ENCODE peak calls at places on chromosomes 5 and 9, in seven cellular contexts. One of them, this sample, is unnamed.

GRCh38 chr5:34571380-34572041 is 84.6 kb upstream of the RAI14 start:
- DNase-seq in Panc1: no peak
- DNase-seq in fibroblast of mammary gland: peak
- DNase-seq in body of pancreas: no peak
- DNase-seq in endothelial cell: no peak
- DNase-seq in GM10248: no peak
- DNase-seq in heart right ventricle: no peak
- DNase-seq in this sample: no peak

GRCh38 chr5:135386886-135387628 is 12.0 kb downstream of the MACROH2A1 start:
- DNase-seq in endothelial cell: no peak
- DNase-seq in GM10248: no peak
- DNase-seq in fibroblast of mammary gland: peak
- DNase-seq in heart right ventricle: no peak
- DNase-seq in body of pancreas: no peak
- DNase-seq in Panc1: peak
- DNase-seq in this sample: peak

GRCh38 chr5:40033411-40033810 is 608.6 kb upstream of the DAB2 start:
- DNase-seq in fibroblast of mammary gland: no peak
- DNase-seq in body of pancreas: no peak
- DNase-seq in heart right ventricle: no peak
- DNase-seq in endothelial cell: no peak
- DNase-seq in Panc1: no peak
- DNase-seq in GM10248: peak
- DNase-seq in this sample: no peak

GRCh38 chr9:121945849-121946248 is 147.3 kb downstream of the TTLL11 start:
- DNase-seq in fibroblast of mammary gland: peak
- DNase-seq in heart right ventricle: no peak
- DNase-seq in endothelial cell: no peak
- DNase-seq in Panc1: no peak
- DNase-seq in body of pancreas: no peak
- DNase-seq in GM10248: no peak
- DNase-seq in this sample: no peak

GRCh38 chr9:74281674-74282073 is 215.5 kb upstream of the RORB start:
- DNase-seq in GM10248: no peak
- DNase-seq in Panc1: no peak
- DNase-seq in body of pancreas: no peak
- DNase-seq in endothelial cell: peak
- DNase-seq in heart right ventricle: no peak
- DNase-seq in fibroblast of mammary gland: no peak
- DNase-seq in this sample: no peak

GRCh38 chr5:108543486-108543885 is 161.6 kb upstream of the FBXL17 start:
- DNase-seq in endothelial cell: no peak
- DNase-seq in fibroblast of mammary gland: no peak
- DNase-seq in GM10248: no peak
- DNase-seq in Panc1: no peak
- DNase-seq in heart right ventricle: no peak
- DNase-seq in body of pancreas: no peak
- DNase-seq in this sample: no peak

GRCh38 chr5:9922719-9923118 is 292.6 kb upstream of the TAS2R1 start:
- DNase-seq in heart right ventricle: no peak
- DNase-seq in GM10248: no peak
- DNase-seq in body of pancreas: no peak
- DNase-seq in Panc1: no peak
- DNase-seq in fibroblast of mammary gland: no peak
- DNase-seq in endothelial cell: no peak
- DNase-seq in this sample: no peak

GRCh38 chr9:98391406-98391805 is 136.0 kb upstream of the TBC1D2 start:
- DNase-seq in heart right ventricle: no peak
- DNase-seq in body of pancreas: no peak
- DNase-seq in fibroblast of mammary gland: no peak
- DNase-seq in GM10248: no peak
- DNase-seq in Panc1: no peak
- DNase-seq in endothelial cell: no peak
- DNase-seq in this sample: no peak

GRCh38 chr5:387491-388265 is 55.3 kb upstream of the EXOC3 start:
- DNase-seq in fibroblast of mammary gland: no peak
- DNase-seq in GM10248: no peak
- DNase-seq in Panc1: no peak
- DNase-seq in body of pancreas: no peak
- DNase-seq in endothelial cell: no peak
- DNase-seq in heart right ventricle: no peak
- DNase-seq in this sample: peak

GRCh38 chr5:72693001-72693442 is 123.4 kb upstream of the TNPO1 start:
- DNase-seq in fibroblast of mammary gland: peak
- DNase-seq in GM10248: no peak
- DNase-seq in heart right ventricle: no peak
- DNase-seq in body of pancreas: no peak
- DNase-seq in endothelial cell: no peak
- DNase-seq in Panc1: no peak
- DNase-seq in this sample: no peak

GRCh38 chr5:142881076-142881466 is 110.9 kb downstream of the ARHGAP26 start:
- DNase-seq in GM10248: peak
- DNase-seq in heart right ventricle: no peak
- DNase-seq in Panc1: no peak
- DNase-seq in endothelial cell: no peak
- DNase-seq in body of pancreas: no peak
- DNase-seq in fibroblast of mammary gland: peak
- DNase-seq in this sample: peak

GRCh38 chr9:116870566-116870965 is 183.5 kb downstream of the TRIM32 start:
- DNase-seq in Panc1: no peak
- DNase-seq in body of pancreas: peak
- DNase-seq in fibroblast of mammary gland: no peak
- DNase-seq in endothelial cell: no peak
- DNase-seq in GM10248: no peak
- DNase-seq in heart right ventricle: no peak
- DNase-seq in this sample: no peak

GRCh38 chr9:32431940-32432555 is 47.6 kb downstream of the ACO1 start:
- DNase-seq in body of pancreas: peak
- DNase-seq in endothelial cell: peak
- DNase-seq in heart right ventricle: peak
- DNase-seq in fibroblast of mammary gland: peak
- DNase-seq in Panc1: no peak
- DNase-seq in GM10248: peak
- DNase-seq in this sample: no peak

GRCh38 chr9:22395585-22396205 is 50.9 kb upstream of the DMRTA1 start:
- DNase-seq in heart right ventricle: no peak
- DNase-seq in GM10248: no peak
- DNase-seq in body of pancreas: no peak
- DNase-seq in Panc1: peak
- DNase-seq in endothelial cell: no peak
- DNase-seq in fibroblast of mammary gland: peak
- DNase-seq in this sample: no peak

DNA sequence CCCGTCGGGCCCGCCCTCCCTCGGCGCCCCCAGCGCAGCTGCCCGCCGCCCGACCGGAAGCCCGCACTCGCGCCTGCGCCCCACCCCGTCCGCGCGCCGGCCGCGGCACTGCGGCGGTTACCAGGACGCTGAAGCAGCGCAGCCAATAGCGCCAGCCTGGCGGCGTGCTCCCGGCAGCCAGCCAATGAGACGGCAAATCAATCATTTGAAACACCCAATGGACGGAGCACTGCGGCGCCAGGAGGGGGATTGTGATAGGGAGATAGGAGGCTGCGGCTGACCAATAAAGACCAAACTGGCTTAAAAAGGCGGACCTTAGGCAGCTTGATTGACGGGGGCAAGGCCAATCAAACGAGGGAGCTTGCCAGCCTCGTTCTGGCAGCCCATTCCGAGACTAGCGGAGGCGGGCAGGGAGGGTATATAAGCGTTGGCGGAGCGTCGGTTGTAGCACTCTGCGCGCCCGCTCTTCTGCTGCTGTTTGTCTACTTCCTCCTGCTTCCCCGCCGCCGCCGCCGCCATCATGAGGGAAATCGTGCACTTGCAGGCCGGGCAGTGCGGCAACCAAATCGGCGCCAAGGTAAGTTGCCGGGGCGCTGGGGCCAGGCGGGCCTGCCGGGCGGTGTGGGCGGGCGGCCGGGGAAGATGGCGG is at the start of gene TUBB4B:
- DNase-seq in endothelial cell: peak
- DNase-seq in GM10248: peak
- DNase-seq in heart right ventricle: peak
- DNase-seq in body of pancreas: peak
- DNase-seq in Panc1: peak
- DNase-seq in fibroblast of mammary gland: peak
- DNase-seq in this sample: peak
- TF ChIP-seq CTCF in endothelial cell: no peak
- TF ChIP-seq CTCF in GM10248: no peak
- TF ChIP-seq CTCF in heart right ventricle: no peak
- TF ChIP-seq CTCF in body of pancreas: no peak
- TF ChIP-seq CTCF in Panc1: no peak
- TF ChIP-seq CTCF in fibroblast of mammary gland: no peak
- TF ChIP-seq CTCF in this sample: no peak

DNA sequence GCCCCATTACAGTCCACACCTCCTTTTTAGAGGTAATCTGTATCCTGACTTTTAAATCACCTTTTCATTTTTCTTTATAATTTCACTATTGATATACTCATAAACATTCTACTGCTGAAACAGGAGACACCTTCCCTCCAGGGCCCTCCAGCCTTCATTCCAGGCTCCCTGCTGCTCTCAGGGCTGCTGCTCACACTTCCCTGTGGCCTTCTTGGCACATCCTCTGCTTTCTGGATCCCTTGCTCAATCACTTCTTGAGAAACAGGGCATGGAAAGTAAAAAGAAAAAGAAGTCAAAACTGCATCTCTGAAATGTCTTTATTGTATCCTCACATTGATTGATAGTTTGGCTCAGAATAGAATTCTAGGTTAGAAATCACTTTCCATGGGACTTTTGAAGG is 19.3 kb upstream of the WNT8A start:
- DNase-seq in body of pancreas: no peak
- DNase-seq in Panc1: no peak
- DNase-seq in fibroblast of mammary gland: peak
- DNase-seq in heart right ventricle: no peak
- DNase-seq in endothelial cell: no peak
- DNase-seq in GM10248: no peak
- DNase-seq in this sample: no peak
- TF ChIP-seq CTCF in body of pancreas: no peak
- TF ChIP-seq CTCF in Panc1: no peak
- TF ChIP-seq CTCF in fibroblast of mammary gland: no peak
- TF ChIP-seq CTCF in heart right ventricle: no peak
- TF ChIP-seq CTCF in endothelial cell: no peak
- TF ChIP-seq CTCF in GM10248: no peak
- TF ChIP-seq CTCF in this sample: no peak

GRCh38 chr5:16805478-16805877 is 130.6 kb downstream of the MYO10 start:
- DNase-seq in endothelial cell: no peak
- DNase-seq in body of pancreas: no peak
- DNase-seq in Panc1: no peak
- DNase-seq in fibroblast of mammary gland: peak
- DNase-seq in GM10248: no peak
- DNase-seq in heart right ventricle: no peak
- DNase-seq in this sample: no peak
- TF ChIP-seq CTCF in endothelial cell: no peak
- TF ChIP-seq CTCF in body of pancreas: no peak
- TF ChIP-seq CTCF in Panc1: no peak
- TF ChIP-seq CTCF in fibroblast of mammary gland: peak
- TF ChIP-seq CTCF in GM10248: no peak
- TF ChIP-seq CTCF in heart right ventricle: no peak
- TF ChIP-seq CTCF in this sample: no peak

GRCh38 chr5:69213513-69214215 is 21.0 kb upstream of the CDK7 start:
- DNase-seq in fibroblast of mammary gland: peak
- DNase-seq in heart right ventricle: no peak
- DNase-seq in endothelial cell: no peak
- DNase-seq in body of pancreas: no peak
- DNase-seq in Panc1: no peak
- DNase-seq in GM10248: no peak
- DNase-seq in this sample: no peak

GRCh38 chr5:69217154-69217731 is 17.4 kb upstream of the CDK7 start:
- DNase-seq in endothelial cell: peak
- DNase-seq in heart right ventricle: no peak
- DNase-seq in body of pancreas: peak
- DNase-seq in Panc1: no peak
- DNase-seq in fibroblast of mammary gland: no peak
- DNase-seq in GM10248: peak
- DNase-seq in this sample: no peak

GRCh38 chr5:69212022-69212421 is 22.6 kb downstream of the CENPH start:
- DNase-seq in GM10248: no peak
- DNase-seq in endothelial cell: no peak
- DNase-seq in Panc1: no peak
- DNase-seq in fibroblast of mammary gland: no peak
- DNase-seq in body of pancreas: no peak
- DNase-seq in heart right ventricle: no peak
- DNase-seq in this sample: no peak

GRCh38 chr5:69219939-69220338 is 14.7 kb upstream of the CDK7 start:
- DNase-seq in body of pancreas: no peak
- DNase-seq in fibroblast of mammary gland: no peak
- DNase-seq in Panc1: no peak
- DNase-seq in GM10248: no peak
- DNase-seq in heart right ventricle: no peak
- DNase-seq in endothelial cell: no peak
- DNase-seq in this sample: no peak

DNA sequence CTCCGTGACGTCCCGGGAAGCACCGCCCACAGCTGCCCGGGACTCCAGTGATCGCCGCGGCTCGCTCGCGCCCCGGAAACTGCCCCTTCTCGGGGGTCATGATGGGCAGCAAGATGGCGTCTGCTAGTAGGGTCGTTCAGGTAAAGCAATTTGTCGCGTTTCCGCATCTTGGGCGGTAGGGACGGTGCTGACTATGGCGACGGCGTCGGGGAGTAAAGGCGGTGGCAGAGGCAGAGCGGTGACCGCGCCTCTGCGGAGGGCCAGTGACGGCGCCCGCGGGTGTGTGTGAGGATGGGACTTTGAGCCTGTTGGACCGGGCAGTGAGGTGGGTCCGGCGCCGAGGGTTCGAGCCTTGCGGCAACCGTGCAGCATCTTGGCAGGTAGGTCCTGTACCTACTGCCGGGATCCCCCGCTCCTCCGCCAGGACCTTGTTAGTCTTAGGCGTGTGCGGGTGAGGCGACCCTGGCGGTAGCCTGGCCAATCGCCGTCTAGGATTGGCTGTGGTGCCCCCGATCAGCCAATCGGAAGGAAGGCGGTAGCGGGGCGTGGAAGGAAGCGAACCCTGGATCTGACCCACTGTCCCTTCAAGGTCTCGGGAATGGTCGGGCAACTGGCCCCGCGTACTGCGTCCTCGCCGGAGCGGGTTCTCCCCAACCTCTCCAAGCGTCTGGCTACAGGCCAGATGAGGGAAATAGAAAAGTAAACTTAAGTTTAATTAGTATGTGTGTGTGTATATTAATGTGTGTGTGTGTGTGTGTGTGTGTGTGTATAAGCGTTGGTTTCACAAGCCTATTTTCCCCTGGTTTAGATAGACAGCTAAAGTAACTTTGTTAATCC is 16.7 kb upstream of the CDK7 start:
- DNase-seq in Panc1: peak
- DNase-seq in heart right ventricle: peak
- DNase-seq in GM10248: peak
- DNase-seq in endothelial cell: peak
- DNase-seq in fibroblast of mammary gland: peak
- DNase-seq in body of pancreas: peak
- DNase-seq in this sample: peak
- TF ChIP-seq CTCF in Panc1: no peak
- TF ChIP-seq CTCF in heart right ventricle: peak
- TF ChIP-seq CTCF in GM10248: no peak
- TF ChIP-seq CTCF in endothelial cell: peak
- TF ChIP-seq CTCF in fibroblast of mammary gland: no peak
- TF ChIP-seq CTCF in body of pancreas: peak
- TF ChIP-seq CTCF in this sample: peak

DNA sequence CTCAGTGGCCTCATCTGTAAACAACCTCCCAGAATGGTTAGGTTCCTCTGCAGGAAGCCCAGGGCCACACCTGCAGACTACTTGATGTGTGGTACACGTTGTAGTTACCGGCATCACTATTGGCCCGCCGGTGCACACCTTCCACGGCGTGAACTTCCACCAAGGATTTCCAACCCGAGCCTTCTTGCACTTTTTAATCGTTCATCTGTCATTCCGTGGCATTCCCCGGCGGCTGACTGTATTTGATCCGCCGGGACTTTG is 5.3 kb upstream of the TRIM41 start:
- DNase-seq in endothelial cell: no peak
- DNase-seq in body of pancreas: peak
- DNase-seq in Panc1: no peak
- DNase-seq in heart right ventricle: no peak
- DNase-seq in fibroblast of mammary gland: no peak
- DNase-seq in GM10248: no peak
- DNase-seq in this sample: no peak
- TF ChIP-seq CTCF in endothelial cell: no peak
- TF ChIP-seq CTCF in body of pancreas: no peak
- TF ChIP-seq CTCF in Panc1: no peak
- TF ChIP-seq CTCF in heart right ventricle: no peak
- TF ChIP-seq CTCF in fibroblast of mammary gland: no peak
- TF ChIP-seq CTCF in GM10248: no peak
- TF ChIP-seq CTCF in this sample: no peak

This sample was measured in CD14-positive monocyte.